ENCODE peak calls at places on chromosomes 11 and 22, in seven cellular contexts. I is fibroblast of pulmonary artery, Q is heart right ventricle, T is cardiac fibroblast, G is fibroblast of the aortic adventitia, O is psoas muscle, U is AG04450. S is an unnamed sample.
A peak's percentile ranks its signal among the peaks of the same experiment; 100 is the strongest.

GRCh38 chr11:118004543-118005223 is 18.5 kb downstream of the IL10RA start:
- DNase-seq in O (no peak), Q (no peak), U (no peak), T (no peak), I (no peak), G (no peak), S (no peak)

GRCh38 chr11:118215765-118216164 is 9.0 kb downstream of the JAML start:
- DNase-seq in Q (no peak), T (no peak), I (no peak), O (no peak), U (no peak), G (no peak), S (no peak)

GRCh38 chr11:66414120-66414934 is 6.5 kb upstream of the NPAS4 start:
- DNase-seq in O (no peak), I (no peak), G (no peak), U (no peak), T (no peak), Q (no peak), S (no peak)

GRCh38 chr11:122305426-122305825 is 189.4 kb upstream of the BLID start:
- DNase-seq in T (peak; percentile 15), O (no peak), I (no peak), Q (no peak), G (peak; percentile 77), U (no peak), S (no peak)

GRCh38 chr11:35063453-35063852 is 75.5 kb upstream of the CD44 start:
- DNase-seq in I (no peak), T (no peak), U (no peak), O (no peak), G (no peak), Q (no peak), S (no peak)

GRCh38 chr11:80349986-80350385 is 909.2 kb upstream of the TENM4 start:
- DNase-seq in Q (no peak), G (no peak), U (no peak), I (no peak), O (no peak), T (no peak), S (no peak)

GRCh38 chr11:118670063-118670462 is 9.4 kb downstream of the TREH start:
- DNase-seq in U (no peak), T (no peak), Q (no peak), I (no peak), O (no peak), G (no peak), S (no peak)

GRCh38 chr11:67415501-67416304 is at the start of gene CARNS1:
- DNase-seq in Q (no peak), G (no peak), I (no peak), O (no peak), U (no peak), T (no peak), S (no peak)

GRCh38 chr11:120564573-120565301 is 53.2 kb downstream of the GRIK4 start:
- DNase-seq in Q (peak; percentile 51), T (peak; percentile 52), O (peak; percentile 74), G (peak; percentile 9), I (peak; percentile 68), U (no peak), S (no peak)

GRCh38 chr11:116170526-116171120 is 602.2 kb downstream of the BUD13 start:
- DNase-seq in Q (peak; percentile 2), U (no peak), T (no peak), I (no peak), O (no peak), G (no peak), S (no peak)
- TF ChIP-seq CTCF in Q (peak; percentile 27), U (no peak), T (no peak), I (no peak), O (no peak), G (no peak), S (peak; percentile 65)

GRCh38 chr22:43126506-43127165 is 16.1 kb downstream of the BIK start:
- DNase-seq in T (peak; percentile 64), G (peak; percentile 72), Q (no peak), U (peak; percentile 60), O (no peak), I (peak; percentile 78), S (no peak)
- H3K4me3 ChIP-seq in T (no peak overlapping the region), G (no peak overlapping the region), Q (no peak overlapping the region), U (no peak overlapping the region), O (no peak overlapping the region), I (no peak overlapping the region), S (no peak overlapping the region)

GRCh38 chr11:72125956-72126355 is 9.6 kb upstream of the FOLR3 start:
- DNase-seq in T (no peak), G (no peak), I (no peak), Q (no peak), O (no peak), U (no peak), S (no peak)

GRCh38 chr11:72127923-72128322 is 7.6 kb upstream of the FOLR3 start:
- DNase-seq in I (no peak), T (no peak), O (no peak), G (no peak), Q (no peak), U (no peak), S (no peak)

GRCh38 chr11:72124046-72124445 is 11.5 kb upstream of the FOLR3 start:
- DNase-seq in T (no peak), Q (no peak), U (no peak), I (no peak), O (no peak), G (no peak), S (no peak)

GRCh38 chr11:72129381-72129780 is 6.1 kb upstream of the FOLR3 start:
- DNase-seq in O (no peak), Q (no peak), T (no peak), G (no peak), U (no peak), I (no peak), S (no peak)
- TF ChIP-seq CTCF in O (no peak), Q (no peak), T (no peak), G (no peak), U (no peak), I (no peak), S (no peak)

GRCh38 chr22:50266994-50267393 is 3.2 kb downstream of the MAPK11 start:
- DNase-seq in G (no peak), U (no peak), I (no peak), Q (no peak), T (no peak), O (no peak), S (no peak)

GRCh38 chr22:50268655-50269113 is 1.5 kb downstream of the MAPK11 start:
- DNase-seq in U (no peak), G (no peak), I (peak; percentile 24), O (no peak), T (peak; percentile 37), Q (no peak), S (no peak)

GRCh38 chr22:50269573-50270301 is 443 bp downstream of the MAPK11 start:
- DNase-seq in O (no peak), U (no peak), Q (peak; percentile 62), T (peak; percentile 61), I (peak; percentile 45), G (peak; percentile 35), S (no peak)

GRCh38 chr22:50270302-50271010 is at the start of gene MAPK11:
- DNase-seq in I (peak; percentile 71), G (peak; percentile 65), O (peak; percentile 85), Q (peak; percentile 75), U (no peak), T (peak; percentile 73), S (no peak)

DNA sequence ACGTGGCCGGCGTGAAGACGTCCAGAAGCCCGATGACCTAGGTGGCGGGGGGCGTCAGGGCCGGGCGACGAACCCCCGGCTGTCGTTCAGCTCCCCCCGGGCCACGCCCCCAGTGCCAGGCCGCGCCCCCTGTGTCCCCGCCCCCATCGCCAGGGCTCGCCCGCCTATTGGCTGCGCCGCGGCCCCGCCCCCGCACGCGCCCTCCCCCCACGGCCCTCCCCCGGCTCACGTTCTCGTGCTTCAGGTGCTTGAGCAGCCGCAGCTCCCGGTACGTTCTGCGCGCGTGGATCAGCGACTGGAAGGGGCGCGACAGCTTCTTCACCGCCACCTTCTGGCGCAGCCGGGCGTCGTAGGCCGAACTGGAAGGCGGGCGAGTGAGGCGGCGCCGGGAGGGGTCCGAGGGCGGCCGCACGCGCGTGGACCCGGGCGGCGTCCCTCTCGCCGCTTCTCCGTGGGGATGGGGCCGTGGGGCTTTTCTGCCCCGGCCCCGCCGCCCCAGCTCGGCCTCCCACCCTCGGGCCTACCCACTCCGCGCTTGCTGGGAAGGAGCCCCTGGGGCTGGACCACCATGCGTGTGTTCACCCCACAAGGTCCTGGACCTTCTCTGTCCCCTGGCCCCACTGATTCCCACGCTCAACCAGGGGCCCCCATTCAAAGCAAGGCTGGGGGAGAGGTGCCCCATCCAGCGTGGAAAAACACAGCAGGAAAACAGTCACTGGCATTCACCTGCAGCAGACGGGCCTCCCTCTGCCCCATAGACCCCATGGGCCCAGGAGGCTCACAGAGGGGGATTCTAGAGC is 2.4 kb downstream of the MAPK11 start:
- DNase-seq in T (peak; percentile 69), I (peak; percentile 52), Q (peak; percentile 61), U (no peak), O (peak; percentile 93), G (peak; percentile 43), S (no peak)
- H3K4me3 ChIP-seq in T (peak overlapping the region; percentile 40), I (peak overlapping the region; percentile 28), Q (peak overlapping the region; percentile 41), U (peak overlapping the region; percentile 54), O (peak overlapping the region; percentile 58), G (peak overlapping the region; percentile 62), S (peak overlapping the region; percentile 61)

DNA sequence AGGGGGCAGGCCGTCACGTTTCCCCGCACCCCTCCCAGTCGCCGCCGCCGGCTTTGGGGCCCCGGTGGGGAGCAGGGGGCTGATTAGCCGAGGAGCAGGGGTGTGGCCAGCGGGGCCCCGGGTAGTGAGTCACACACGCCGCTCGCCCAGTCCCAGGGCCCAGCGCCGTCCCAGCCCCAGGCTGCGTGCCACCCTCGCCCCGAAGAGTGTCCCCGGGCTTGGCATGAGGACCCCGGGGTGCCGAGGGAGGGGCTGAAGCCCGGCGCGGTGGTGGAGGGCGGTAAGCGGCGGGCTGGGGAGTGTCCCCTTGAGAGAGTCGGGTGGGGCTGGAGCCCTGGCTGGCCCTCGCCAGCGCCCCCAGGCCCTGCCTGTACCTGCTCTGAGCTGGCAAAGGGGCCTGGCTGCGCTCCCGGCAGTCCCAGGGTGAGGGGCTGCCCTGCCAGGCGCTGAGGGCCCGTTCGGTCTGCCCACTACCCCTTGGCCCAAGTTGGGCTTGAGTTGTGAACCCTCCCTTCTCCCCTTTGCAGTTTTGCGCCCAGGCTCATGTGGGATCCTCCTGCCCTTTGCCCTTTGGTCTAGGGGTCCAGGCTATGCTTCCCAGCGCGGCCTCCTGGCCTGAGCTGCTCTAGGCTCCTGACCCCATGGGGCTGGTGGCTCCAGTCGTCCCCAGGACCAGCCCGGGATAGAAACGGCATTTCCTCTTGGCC is 34.6 kb downstream of the PRDM11 start:
- DNase-seq in I (peak; percentile 55), T (peak; percentile 67), O (peak; percentile 89), U (no peak), Q (peak; percentile 54), G (peak; percentile 31), S (no peak)
- TF ChIP-seq CTCF in I (no peak), T (no peak), O (no peak), U (no peak), Q (no peak), G (no peak), S (no peak)

GRCh38 chr22:46062971-46063631 is 86.1 kb upstream of the WNT7B start:
- DNase-seq in O (peak; percentile 73), I (no peak), T (no peak), G (no peak), Q (no peak), U (no peak), S (no peak)

GRCh38 chr22:46063861-46064235 is 86.5 kb upstream of the PPARA start:
- DNase-seq in Q (no peak), I (no peak), O (peak; percentile 59), G (no peak), U (no peak), T (no peak), S (peak; percentile 73)

GRCh38 chr22:46064966-46065666 is 85.2 kb upstream of the PPARA start:
- DNase-seq in G (peak; percentile 71), Q (no peak), T (no peak), U (no peak), O (peak; percentile 40), I (no peak), S (no peak)

GRCh38 chr22:46065733-46066454 is 84.4 kb upstream of the PPARA start:
- DNase-seq in U (no peak), T (no peak), O (no peak), G (peak; percentile 59), Q (no peak), I (no peak), S (no peak)

GRCh38 chr22:46064236-46064965 is 85.9 kb upstream of the PPARA start:
- DNase-seq in O (peak; percentile 57), T (no peak), U (no peak), Q (no peak), I (no peak), G (peak; percentile 61), S (no peak)
- H3K4me3 ChIP-seq in O (peak overlapping the region; percentile 88), T (no peak overlapping the region), U (no peak overlapping the region), Q (peak overlapping the region; percentile 87), I (no peak overlapping the region), G (peak overlapping the region; percentile 52), S (peak overlapping the region; percentile 59)

S was measured in LNCaP clone FGC.